ENCODE peak calls at places on chromosomes 13 and 19, in four cellular contexts. One of them, this sample, is unnamed.
A peak's percentile ranks its signal among the peaks of the same experiment; 100 is the strongest.

GRCh38 chr13:46489586-46490023 is 63.4 kb upstream of the LRCH1 start:
- DNase-seq in NCI-H748 treated with DMSO at 0.1 percent for 48 hours: no peak
- DNase-seq in AG09319: peak; percentile 73
- DNase-seq in posterior vena cava: no peak
- DNase-seq in this sample: no peak

GRCh38 chr19:17209126-17210036 is 5.8 kb upstream of the USE1 start:
- DNase-seq in NCI-H748 treated with DMSO at 0.1 percent for 48 hours: no peak
- DNase-seq in AG09319: no peak
- DNase-seq in posterior vena cava: no peak
- DNase-seq in this sample: peak; percentile 30

GRCh38 chr19:49680473-49681351 is 3.6 kb downstream of the PRMT1 start:
- DNase-seq in NCI-H748 treated with DMSO at 0.1 percent for 48 hours: peak; percentile 91
- DNase-seq in AG09319: peak; percentile 53
- DNase-seq in posterior vena cava: peak; percentile 98
- DNase-seq in this sample: peak; percentile 83

GRCh38 chr19:5138606-5139594 is 170.0 kb downstream of the KDM4B start:
- DNase-seq in NCI-H748 treated with DMSO at 0.1 percent for 48 hours: no peak
- DNase-seq in AG09319: no peak
- DNase-seq in posterior vena cava: peak; percentile 91
- DNase-seq in this sample: peak; percentile 77

GRCh38 chr13:20035130-20035529 is 76.6 kb downstream of the ZMYM2 start:
- DNase-seq in NCI-H748 treated with DMSO at 0.1 percent for 48 hours: no peak
- DNase-seq in AG09319: no peak
- DNase-seq in posterior vena cava: no peak
- DNase-seq in this sample: no peak

GRCh38 chr13:99909836-99910619 is 61.5 kb downstream of the ZIC5 start:
- DNase-seq in NCI-H748 treated with DMSO at 0.1 percent for 48 hours: no peak
- DNase-seq in AG09319: no peak
- DNase-seq in posterior vena cava: no peak
- DNase-seq in this sample: no peak

GRCh38 chr19:7355151-7355845 is 6.6 kb downstream of the ARHGEF18 start:
- DNase-seq in NCI-H748 treated with DMSO at 0.1 percent for 48 hours: no peak
- DNase-seq in AG09319: no peak
- DNase-seq in posterior vena cava: peak; percentile 83
- DNase-seq in this sample: peak; percentile 42

GRCh38 chr13:99898421-99898820 is 73.1 kb downstream of the ZIC5 start:
- DNase-seq in NCI-H748 treated with DMSO at 0.1 percent for 48 hours: no peak
- DNase-seq in AG09319: no peak
- DNase-seq in posterior vena cava: no peak
- DNase-seq in this sample: no peak

GRCh38 chr13:93559718-93560117 is 333.1 kb downstream of the GPC6 start:
- DNase-seq in NCI-H748 treated with DMSO at 0.1 percent for 48 hours: peak; percentile 42
- DNase-seq in AG09319: no peak
- DNase-seq in posterior vena cava: no peak
- DNase-seq in this sample: peak; percentile 65

GRCh38 chr19:45402469-45403070 is 2.3 kb downstream of the PPP1R13L start:
- DNase-seq in NCI-H748 treated with DMSO at 0.1 percent for 48 hours: no peak
- DNase-seq in AG09319: no peak
- DNase-seq in posterior vena cava: no peak
- DNase-seq in this sample: peak; percentile 37

GRCh38 chr13:93413972-93414717 is 187.5 kb downstream of the GPC6 start:
- DNase-seq in NCI-H748 treated with DMSO at 0.1 percent for 48 hours: no peak
- DNase-seq in AG09319: no peak
- DNase-seq in posterior vena cava: no peak
- DNase-seq in this sample: no peak

GRCh38 chr13:109858319-109858718 is 71.9 kb upstream of the IRS2 start:
- DNase-seq in NCI-H748 treated with DMSO at 0.1 percent for 48 hours: no peak
- DNase-seq in AG09319: no peak
- DNase-seq in posterior vena cava: no peak
- DNase-seq in this sample: no peak

GRCh38 chr13:36986462-36987240 is 12.5 kb downstream of the ALG5 start:
- DNase-seq in NCI-H748 treated with DMSO at 0.1 percent for 48 hours: no peak
- DNase-seq in AG09319: no peak
- DNase-seq in posterior vena cava: no peak
- DNase-seq in this sample: peak; percentile 17

GRCh38 chr19:2166741-2167738 is 3.3 kb downstream of the DOT1L start:
- DNase-seq in NCI-H748 treated with DMSO at 0.1 percent for 48 hours: no peak
- DNase-seq in AG09319: peak; percentile 59
- DNase-seq in posterior vena cava: peak; percentile 94
- DNase-seq in this sample: no peak

GRCh38 chr19:35911790-35912189 is 3.7 kb upstream of the TYROBP start:
- DNase-seq in NCI-H748 treated with DMSO at 0.1 percent for 48 hours: no peak
- DNase-seq in AG09319: no peak
- DNase-seq in posterior vena cava: no peak
- DNase-seq in this sample: no peak

GRCh38 chr13:28503182-28503980 is 8.5 kb upstream of the FLT1 start:
- DNase-seq in NCI-H748 treated with DMSO at 0.1 percent for 48 hours: no peak
- DNase-seq in AG09319: no peak
- DNase-seq in posterior vena cava: no peak
- DNase-seq in this sample: peak; percentile 52

GRCh38 chr19:38213911-38214625 is 10.0 kb downstream of the DPF1 start:
- DNase-seq in NCI-H748 treated with DMSO at 0.1 percent for 48 hours: no peak
- DNase-seq in AG09319: no peak
- DNase-seq in posterior vena cava: no peak
- DNase-seq in this sample: peak; percentile 34

GRCh38 chr19:17519967-17520366 is 8.5 kb downstream of the PGLS start:
- DNase-seq in NCI-H748 treated with DMSO at 0.1 percent for 48 hours: no peak
- DNase-seq in AG09319: no peak
- DNase-seq in posterior vena cava: no peak
- DNase-seq in this sample: no peak

GRCh38 chr19:16587031-16588023 is 15.1 kb upstream of the SLC35E1 start:
- DNase-seq in NCI-H748 treated with DMSO at 0.1 percent for 48 hours: no peak
- DNase-seq in AG09319: no peak
- DNase-seq in posterior vena cava: no peak
- DNase-seq in this sample: peak; percentile 82